ENCODE peak calls at places on chromosome 12, in ten cellular contexts. A is amygdala; O is Calu3; T is NCI-H187; X is SHP77; M is SK-MEL-5; Q is activated gamma-delta T cell treated with Interleukin-2 at 50 U/mL for 16 hours; P is CD8-positive, alpha-beta T cell; Z is stimulated activated CD8-positive, alpha-beta memory T cell treated with anti-CD3 and anti-CD28 coated beads, Interleukin-7, amount 100 ng/mL, for 1 hour; R is activated CD4-positive, alpha-beta T cell treated with anti-CD3 and anti-CD28 coated beads, Interleukin-2, amount 10 ng/mL, durations not matched to agents 7 days and 5 days. E is an unnamed sample.

GRCh38 chr12:117466677-117467362 is 105.4 kb upstream of the NOS1 start:
- DNase-seq in A (no peak), O (no peak), T (no peak), X (no peak), M (no peak), Q (no peak), P (no peak), Z (no peak), R (no peak), E (no peak)

GRCh38 chr12:102631274-102631673 is 150.9 kb upstream of the IGF1 start:
- DNase-seq in A (no peak), O (peak), T (no peak), X (no peak), M (no peak), Q (no peak), P (no peak), Z (no peak), R (no peak), E (no peak)

GRCh38 chr12:72543777-72544467 is 271.8 kb downstream of the TRHDE start:
- DNase-seq in A (no peak), O (no peak), T (peak), X (no peak), M (no peak), Q (no peak), P (no peak), Z (no peak), R (no peak), E (no peak)

GRCh38 chr12:132698336-132698735 is 10.9 kb downstream of the PXMP2 start:
- DNase-seq in A (no peak), O (no peak), T (no peak), X (no peak), M (no peak), Q (no peak), P (no peak), Z (no peak), R (no peak), E (no peak)

GRCh38 chr12:41023836-41024235 is 164.3 kb upstream of the PDZRN4 start:
- DNase-seq in A (no peak), O (no peak), T (no peak), X (no peak), M (peak), Q (no peak), P (no peak), Z (no peak), R (no peak), E (no peak)

GRCh38 chr12:15276088-15276698 is 46.1 kb upstream of the PTPRO start:
- DNase-seq in A (no peak), O (peak), T (peak), X (no peak), M (peak), Q (no peak), P (no peak), Z (no peak), R (peak), E (no peak)

GRCh38 chr12:123238330-123238682 is 5.1 kb downstream of the MTRFR start:
- DNase-seq in A (no peak), O (no peak), T (no peak), X (no peak), M (no peak), Q (no peak), P (no peak), Z (no peak), R (no peak), E (no peak)

GRCh38 chr12:102376251-102376747 is 104.1 kb downstream of the IGF1 start:
- DNase-seq in A (no peak), O (no peak), T (no peak), X (no peak), M (peak), Q (no peak), P (no peak), Z (no peak), R (no peak), E (no peak)

GRCh38 chr12:106145539-106146447 is 7.0 kb upstream of the NUAK1 start:
- DNase-seq in A (peak), O (no peak), T (no peak), X (no peak), M (peak), Q (no peak), P (no peak), Z (no peak), R (no peak), E (no peak)

E was measured in activated T-helper 2 cell treated with anti-CD3 and anti-CD28 coated beads, Interferon-gamma antibody, Interleukin-2, Interleukin-4, amounts not matched to agents 10 μg/mL and 5 μg/mL and 100 μg/mL, durations not matched to agents 14 hours and 24 hours and 36 hours.